ENCODE peak calls at places on chromosome 6, in six cellular contexts. U, Q, X, Z, J and T are unnamed samples.

GRCh38 chr6:56193846-56194245 is 53.5 kb downstream of the COL21A1 start:
- DNase-seq in X (no peak), Z (no peak), Q (no peak), U (no peak), J (no peak), T (no peak)

GRCh38 chr6:159984268-159984786 is 15.4 kb downstream of the IGF2R start:
- DNase-seq in Z (peak), X (no peak), U (no peak), J (no peak), Q (no peak), T (no peak)

GRCh38 chr6:65113581-65113980 is 593.4 kb downstream of the EYS start:
- DNase-seq in J (no peak), U (no peak), X (no peak), Q (no peak), Z (no peak), T (no peak)

GRCh38 chr6:11294263-11294662 is 61.8 kb upstream of the NEDD9 start:
- DNase-seq in U (no peak), Z (no peak), J (no peak), Q (no peak), X (no peak), T (no peak)

GRCh38 chr6:111609827-111610526 is 4.3 kb upstream of the TRAF3IP2 start:
- DNase-seq in J (no peak), Q (no peak), U (no peak), X (no peak), Z (no peak), T (no peak)

GRCh38 chr6:27851440-27851839 is 60.8 kb downstream of the OR2B2 start:
- DNase-seq in J (no peak), X (no peak), Z (no peak), U (no peak), Q (no peak), T (no peak)

GRCh38 chr6:163080228-163080627 is 334.3 kb upstream of the QKI start:
- DNase-seq in Q (no peak), Z (no peak), X (no peak), J (no peak), U (no peak), T (no peak)

GRCh38 chr6:152454003-152454402 is 183.2 kb downstream of the SYNE1 start:
- DNase-seq in Q (no peak), Z (no peak), J (no peak), U (no peak), X (no peak), T (no peak)

GRCh38 chr6:42131531-42131930 is 10.9 kb downstream of the C6orf132 start:
- DNase-seq in Q (no peak), Z (peak), X (no peak), U (no peak), J (no peak), T (no peak)

DNA sequence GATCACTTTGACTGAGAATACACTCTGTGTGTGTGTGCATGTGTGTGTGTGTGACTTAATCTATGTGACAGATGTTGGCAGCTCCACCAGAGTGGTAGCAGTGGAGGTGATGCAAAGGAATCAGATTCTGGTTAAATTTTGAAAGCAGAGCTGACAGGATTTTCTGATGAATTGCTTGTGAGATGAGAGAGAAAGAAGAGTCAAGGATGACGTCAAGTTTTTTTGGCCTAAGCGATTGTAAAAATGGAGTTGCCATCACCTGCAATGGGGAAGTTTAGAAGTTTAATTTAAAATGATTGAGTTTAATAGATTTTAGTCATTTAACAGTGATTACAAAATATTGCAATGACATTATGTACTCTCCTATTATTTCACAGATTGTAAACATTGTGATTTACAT is 172.2 kb upstream of the HEY2 start:
- DNase-seq in X (no peak), U (no peak), Q (no peak), J (no peak), Z (no peak), T (no peak)
- TF ChIP-seq ZNF274 in X (no peak), U (no peak), Q (no peak), J (no peak), Z (no peak), T (no peak)

DNA sequence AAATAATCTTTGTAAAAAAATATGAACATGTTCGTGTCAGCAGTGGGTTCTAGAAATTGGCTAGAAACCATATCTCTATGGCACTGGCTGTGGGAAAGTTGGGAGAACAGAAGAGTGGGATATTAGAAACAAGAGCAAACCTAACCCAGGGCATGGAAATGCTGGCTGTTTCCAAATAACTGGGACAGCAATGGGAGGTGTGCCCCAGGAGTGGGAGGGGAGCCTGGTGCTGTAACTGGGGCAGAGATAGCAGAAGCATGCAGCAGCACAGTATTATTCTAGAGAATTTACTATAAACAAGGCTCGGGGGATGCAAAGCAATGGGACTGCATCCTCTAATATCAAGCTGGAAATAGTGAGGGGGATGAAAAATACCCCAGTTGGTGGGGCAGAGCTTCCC is 175.0 kb downstream of the KIF6 start:
- DNase-seq in Q (no peak), J (no peak), X (no peak), Z (no peak), U (no peak), T (no peak)
- TF ChIP-seq ZNF274 in Q (no peak), J (no peak), X (no peak), Z (no peak), U (no peak), T (no peak)

GRCh38 chr6:62714112-62714511 is 428.1 kb upstream of the KHDRBS2 start:
- DNase-seq in U (no peak), Q (no peak), X (no peak), J (no peak), Z (no peak), T (no peak)

GRCh38 chr6:62711750-62712149 is 425.7 kb upstream of the KHDRBS2 start:
- DNase-seq in Q (no peak), J (no peak), Z (no peak), U (no peak), X (no peak), T (no peak)

GRCh38 chr6:62716719-62717118 is 430.7 kb upstream of the KHDRBS2 start:
- DNase-seq in X (no peak), Q (no peak), Z (no peak), U (no peak), J (no peak), T (no peak)
- TF ChIP-seq ZNF274 in X (no peak), Q (no peak), Z (no peak), U (no peak), J (no peak), T (no peak)

GRCh38 chr6:5091646-5092045 is 6.5 kb downstream of the PPP1R3G start:
- DNase-seq in U (no peak), Z (no peak), X (no peak), J (no peak), Q (no peak), T (no peak)

GRCh38 chr6:5095236-5095635 is 10.1 kb downstream of the PPP1R3G start:
- DNase-seq in X (peak), J (no peak), Q (no peak), U (no peak), Z (no peak), T (no peak)

GRCh38 chr6:5094327-5094726 is 9.2 kb downstream of the PPP1R3G start:
- DNase-seq in X (no peak), U (no peak), Q (no peak), Z (no peak), J (no peak), T (no peak)

GRCh38 chr6:5091210-5091609 is 6.1 kb downstream of the PPP1R3G start:
- DNase-seq in X (no peak), U (no peak), Z (no peak), Q (no peak), J (no peak), T (no peak)

DNA sequence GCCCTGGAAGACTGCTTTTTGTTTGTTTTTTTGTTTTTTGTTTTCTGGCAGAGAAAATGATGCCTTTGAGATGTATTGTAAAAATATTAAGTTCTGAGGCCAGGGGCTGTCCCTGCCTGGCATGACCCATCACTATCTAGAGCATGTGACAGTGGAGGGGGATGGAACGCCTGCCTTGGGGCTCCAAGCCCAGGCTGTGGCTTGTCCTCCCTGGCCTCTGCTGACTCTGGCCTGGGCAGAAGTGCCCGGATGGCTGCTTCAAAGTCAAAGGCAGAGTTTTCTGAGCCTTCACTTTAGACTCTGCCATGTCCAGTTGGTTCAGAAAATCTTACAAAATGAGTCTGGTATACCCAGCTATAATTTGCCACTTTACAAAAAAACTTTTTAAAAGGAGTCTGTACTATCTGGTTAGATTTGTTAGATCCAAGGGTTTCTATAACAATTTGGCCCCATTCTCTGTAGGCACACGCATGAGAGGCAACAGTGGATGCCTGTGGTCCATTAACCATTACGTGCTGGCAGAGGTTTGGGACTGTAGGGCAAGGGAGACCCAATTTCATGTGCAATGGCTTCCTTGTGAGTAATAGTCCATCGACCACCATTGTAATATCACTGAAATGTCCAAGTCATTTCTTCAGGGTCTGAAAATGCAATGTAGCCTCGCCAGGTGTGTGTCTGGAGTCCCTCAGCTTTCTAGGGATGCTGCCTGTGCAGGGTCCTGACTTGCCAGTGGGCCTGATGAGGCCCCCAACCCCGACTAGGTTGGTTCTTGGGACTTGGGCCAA is 8.3 kb downstream of the PPP1R3G start:
- DNase-seq in Z (no peak), U (no peak), J (no peak), Q (no peak), X (no peak), T (no peak)
- TF ChIP-seq ZNF274 in Z (no peak), U (no peak), J (no peak), Q (no peak), X (no peak), T (no peak)

GRCh38 chr6:161440299-161440698 is 166.4 kb upstream of the AGPAT4 start:
- DNase-seq in J (no peak), U (no peak), Z (no peak), X (no peak), Q (no peak), T (no peak)
- TF ChIP-seq ZNF274 in J (no peak), U (no peak), Z (no peak), X (no peak), Q (no peak), T (no peak)

GRCh38 chr6:44788387-44788981 is 401.0 kb downstream of the CDC5L start:
- DNase-seq in Z (no peak), X (no peak), U (no peak), Q (no peak), J (no peak), T (no peak)
- TF ChIP-seq ZNF274 in Z (no peak), X (no peak), U (no peak), Q (no peak), J (no peak), T (no peak)

GRCh38 chr6:46129301-46129633 is 522 bp upstream of the ENPP4 start:
- DNase-seq in U (no peak), Q (no peak), X (no peak), Z (no peak), J (no peak), T (no peak)

GRCh38 chr6:46129634-46130505 is at the start of gene ENPP4:
- DNase-seq in X (peak), J (peak), Q (peak), Z (no peak), U (peak), T (peak)

GRCh38 chr6:46130665-46131064 is 876 bp downstream of the ENPP4 start:
- DNase-seq in X (no peak), J (no peak), U (no peak), Z (no peak), Q (no peak), T (no peak)

GRCh38 chr6:46134216-46134615 is 4.4 kb downstream of the ENPP4 start:
- DNase-seq in U (no peak), Z (no peak), X (no peak), Q (no peak), J (no peak), T (no peak)

DNA sequence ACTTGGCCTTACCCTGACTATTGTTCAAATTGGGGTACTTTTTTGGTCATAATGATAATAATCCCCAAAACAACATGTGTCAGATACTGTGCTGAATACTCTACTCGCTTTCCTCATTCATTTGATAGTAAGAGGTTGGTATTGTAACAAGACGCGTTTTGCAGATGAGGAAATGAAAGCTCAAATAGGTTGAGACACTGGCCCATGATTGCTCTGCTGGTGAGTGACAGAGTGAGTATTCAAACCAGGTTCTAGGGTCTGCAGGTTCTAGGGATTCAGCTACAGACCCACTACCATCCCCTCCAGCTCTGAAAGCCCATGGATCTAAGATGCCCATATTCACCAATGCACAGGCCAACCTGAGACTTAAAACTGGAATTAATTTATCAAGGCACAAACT is 1.3 kb upstream of the ENPP4 start:
- DNase-seq in U (no peak), X (no peak), Q (no peak), J (no peak), Z (no peak), T (no peak)
- TF ChIP-seq ZNF274 in U (no peak), X (no peak), Q (no peak), J (no peak), Z (no peak), T (no peak)

GRCh38 chr6:135534773-135535380 is 37.3 kb upstream of the AHI1 start:
- DNase-seq in Q (no peak), X (no peak), U (no peak), Z (no peak), J (no peak), T (no peak)
- TF ChIP-seq ZNF274 in Q (no peak), X (no peak), U (no peak), Z (no peak), J (no peak), T (no peak)